ENCODE peak calls at places on chromosomes 2 and 18, in five cellular contexts. Q is aorta, R is adipocyte, Z is AG04449, N is fibroblast of pulmonary artery. P is an unnamed sample.

GRCh38 chr2:218290316-218291261 is 1.7 kb downstream of the TMBIM1 start:
- DNase-seq in Q (no peak), R (no peak), Z (no peak), N (no peak), P (no peak)

GRCh38 chr2:207143474-207144190 is 22.1 kb downstream of the KLF7 start:
- DNase-seq in Q (peak), R (peak), Z (no peak), N (peak), P (no peak)

GRCh38 chr2:68931799-68932198 is 20.9 kb downstream of the GKN2 start:
- DNase-seq in Q (no peak), R (peak), Z (peak), N (peak), P (peak)

GRCh38 chr2:172489682-172490081 is 62.3 kb downstream of the ITGA6 start:
- DNase-seq in Q (no peak), R (peak), Z (peak), N (peak), P (no peak)

GRCh38 chr2:201628545-201628944 is 14.8 kb downstream of the TMEM237 start:
- DNase-seq in Q (no peak), R (no peak), Z (no peak), N (no peak), P (no peak)

GRCh38 chr2:233418761-233419625 is 64.7 kb downstream of the DGKD start:
- DNase-seq in Q (peak), R (peak), Z (no peak), N (peak), P (peak)

GRCh38 chr2:183010112-183010511 is 28.1 kb downstream of the NCKAP1 start:
- DNase-seq in Q (no peak), R (peak), Z (no peak), N (peak), P (peak)

GRCh38 chr2:19371996-19372582 is 13.7 kb upstream of the OSR1 start:
- DNase-seq in Q (no peak), R (no peak), Z (no peak), N (no peak), P (no peak)

GRCh38 chr2:101396352-101396717 is 9.0 kb upstream of the CREG2 start:
- DNase-seq in Q (no peak), R (peak), Z (peak), N (peak), P (peak)

GRCh38 chr2:40851661-40852060 is 399.8 kb upstream of the SLC8A1 start:
- DNase-seq in Q (no peak), R (no peak), Z (no peak), N (no peak), P (no peak)

GRCh38 chr2:168118733-168119518 is 128.5 kb downstream of the STK39 start:
- DNase-seq in Q (no peak), R (peak), Z (peak), N (peak), P (peak)

GRCh38 chr2:160489096-160489495 is 4.5 kb downstream of the RBMS1 start:
- DNase-seq in Q (no peak), R (no peak), Z (no peak), N (no peak), P (no peak)

GRCh38 chr2:192328297-192328696 is 133.6 kb upstream of the TMEFF2 start:
- DNase-seq in Q (no peak), R (no peak), Z (no peak), N (no peak), P (no peak)

GRCh38 chr2:60707750-60708371 is 48.2 kb upstream of the PAPOLG start:
- DNase-seq in Q (no peak), R (peak), Z (no peak), N (peak), P (no peak)

GRCh38 chr2:45879406-45879805 is 227.9 kb downstream of the PRKCE start:
- DNase-seq in Q (no peak), R (no peak), Z (no peak), N (no peak), P (no peak)

GRCh38 chr2:169767243-169767888 is 31.3 kb upstream of the SSB start:
- DNase-seq in Q (peak), R (peak), Z (no peak), N (peak), P (no peak)

GRCh38 chr2:69122271-69122670 is 109.3 kb downstream of the ANTXR1 start:
- DNase-seq in Q (no peak), R (peak), Z (no peak), N (peak), P (peak)

GRCh38 chr2:26778076-26778475 is 7.8 kb upstream of the CENPA start:
- DNase-seq in Q (no peak), R (no peak), Z (no peak), N (no peak), P (no peak)

GRCh38 chr2:106269591-106270291 is 75.6 kb upstream of the UXS1 start:
- DNase-seq in Q (peak), R (no peak), Z (no peak), N (no peak), P (no peak)

GRCh38 chr2:240161087-240161750 is 20.8 kb upstream of the OTOS start:
- DNase-seq in Q (peak), R (no peak), Z (no peak), N (no peak), P (no peak)

GRCh38 chr2:9167718-9168657 is 38.6 kb upstream of the ASAP2 start:
- DNase-seq in Q (no peak), R (no peak), Z (no peak), N (no peak), P (no peak)

GRCh38 chr2:73970850-73971471 is 13.7 kb upstream of the TET3 start:
- DNase-seq in Q (peak), R (no peak), Z (no peak), N (peak), P (no peak)

GRCh38 chr2:37201766-37202165 is 5.5 kb downstream of the CEBPZOS start:
- DNase-seq in Q (no peak), R (no peak), Z (no peak), N (no peak), P (no peak)

GRCh38 chr2:51717318-51717717 is 685.4 kb upstream of the NRXN1 start:
- DNase-seq in Q (no peak), R (peak), Z (peak), N (peak), P (peak)

GRCh38 chr2:37366773-37367172 is 22.3 kb downstream of the QPCT start:
- DNase-seq in Q (no peak), R (no peak), Z (no peak), N (no peak), P (no peak)

GRCh38 chr18:45974088-45974536 is 7.0 kb upstream of the EPG5 start:
- DNase-seq in Q (peak), R (peak), Z (peak), N (peak), P (no peak)

GRCh38 chr2:219507555-219508443 is 6.5 kb upstream of the ASIC4 start:
- DNase-seq in Q (no peak), R (no peak), Z (no peak), N (no peak), P (no peak)

GRCh38 chr2:39696838-39697237 is 31.1 kb downstream of the TMEM178A start:
- DNase-seq in Q (no peak), R (peak), Z (peak), N (peak), P (peak)

GRCh38 chr2:183227191-183227590 is 102.9 kb downstream of the NUP35 start:
- DNase-seq in Q (no peak), R (no peak), Z (no peak), N (no peak), P (no peak)

GRCh38 chr2:231039294-231039664 is 2.0 kb downstream of the C2orf72 start:
- DNase-seq in Q (no peak), R (no peak), Z (no peak), N (no peak), P (no peak)

GRCh38 chr18:32483002-32483401 is 12.3 kb upstream of the GAREM1 start:
- DNase-seq in Q (no peak), R (no peak), Z (no peak), N (no peak), P (no peak)

GRCh38 chr18:61991836-61992235 is 99.0 kb upstream of the RNF152 start:
- DNase-seq in Q (no peak), R (peak), Z (no peak), N (no peak), P (no peak)

GRCh38 chr2:54599914-54600313 is 123.5 kb upstream of the EML6 start:
- DNase-seq in Q (peak), R (peak), Z (no peak), N (no peak), P (no peak)

GRCh38 chr2:133600231-133600630 is 32.0 kb upstream of the NCKAP5 start:
- DNase-seq in Q (no peak), R (no peak), Z (no peak), N (no peak), P (no peak)

GRCh38 chr2:181781082-181781786 is 100.9 kb upstream of the NEUROD1 start:
- DNase-seq in Q (no peak), R (no peak), Z (no peak), N (no peak), P (no peak)

GRCh38 chr2:200635251-200635650 is 49.4 kb downstream of the AOX1 start:
- DNase-seq in Q (no peak), R (no peak), Z (no peak), N (peak), P (peak)

GRCh38 chr2:165627463-165627862 is 158.0 kb downstream of the CSRNP3 start:
- DNase-seq in Q (no peak), R (no peak), Z (peak), N (peak), P (peak)

DNA sequence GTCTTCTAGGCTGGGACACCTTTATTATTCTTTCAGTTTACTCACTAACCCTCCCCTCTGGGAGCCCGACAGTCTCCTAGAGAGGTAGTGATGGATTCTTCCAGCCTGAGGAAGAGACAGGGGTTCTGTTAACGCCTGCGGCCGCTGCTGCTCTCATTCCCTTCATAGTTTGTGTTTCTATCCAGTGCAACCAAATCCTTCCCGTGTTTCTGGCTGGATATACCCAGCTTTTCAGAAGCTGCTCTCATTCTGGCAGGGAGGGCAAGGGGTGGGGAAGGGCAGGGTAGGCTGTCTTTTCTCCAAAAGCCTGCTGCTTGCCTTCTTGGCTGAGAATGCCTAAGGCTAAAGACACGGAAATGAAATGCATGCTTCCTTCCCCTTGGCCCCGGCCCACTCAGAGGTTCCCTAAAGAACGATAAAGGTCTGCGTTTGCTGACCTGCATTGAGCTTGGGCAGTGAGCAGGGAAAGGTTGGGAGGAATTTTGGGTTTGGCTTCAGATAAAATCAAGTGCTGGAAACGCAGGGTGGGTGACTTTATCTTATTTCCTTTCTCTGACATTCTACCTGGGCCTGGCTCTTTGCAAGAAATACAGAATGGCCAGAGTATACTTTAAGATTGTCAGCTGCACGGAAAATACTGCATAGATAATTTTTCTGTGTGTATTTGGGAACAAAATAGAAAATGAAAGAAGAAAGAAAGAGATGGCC is 390.9 kb downstream of the NBAS start:
- DNase-seq in Q (no peak), R (peak), Z (no peak), N (peak), P (peak)
- H3K4me3 ChIP-seq in Q (no peak), R (peak), Z (peak), N (peak), P (peak)

GRCh38 chr2:179560257-179560735 is 295.7 kb upstream of the SESTD1 start:
- DNase-seq in Q (no peak), R (no peak), Z (no peak), N (no peak), P (no peak)
- H3K4me3 ChIP-seq in Q (no peak), R (no peak), Z (no peak), N (no peak), P (no peak)

GRCh38 chr2:43778233-43778632 is 4.4 kb downstream of the DYNC2LI1 start:
- DNase-seq in Q (no peak), R (no peak), Z (no peak), N (no peak), P (no peak)

GRCh38 chr2:43773876-43774613 is at the start of gene DYNC2LI1:
- DNase-seq in Q (peak), R (peak), Z (peak), N (peak), P (peak)

GRCh38 chr2:43777306-43777926 is 3.6 kb downstream of the DYNC2LI1 start:
- DNase-seq in Q (no peak), R (no peak), Z (no peak), N (no peak), P (no peak)

GRCh38 chr2:43776317-43776716 is 2.5 kb downstream of the DYNC2LI1 start:
- DNase-seq in Q (no peak), R (no peak), Z (no peak), N (no peak), P (no peak)

DNA sequence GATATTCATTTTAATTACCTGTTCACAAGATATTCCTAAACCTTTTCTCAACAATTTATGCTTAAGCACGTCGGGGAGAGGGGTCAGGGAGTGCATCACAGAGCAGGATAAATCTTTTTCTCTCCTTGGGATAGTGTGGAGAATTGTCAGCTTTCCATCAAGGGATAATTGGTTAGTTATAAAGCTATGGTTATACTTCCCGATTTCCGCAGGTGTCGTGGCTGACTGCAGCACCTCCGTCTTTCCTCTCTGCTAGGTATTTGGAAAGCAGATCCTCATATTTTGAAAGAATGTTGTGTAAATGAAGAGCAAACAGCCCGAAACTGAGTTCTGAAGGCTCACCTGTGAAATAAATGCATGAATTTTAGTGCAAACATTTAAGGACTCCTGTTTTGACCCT is 778 bp downstream of the DYNC2LI1 start:
- DNase-seq in Q (no peak), R (no peak), Z (no peak), N (no peak), P (no peak)
- H3K4me3 ChIP-seq in Q (peak), R (peak), Z (peak), N (peak), P (peak)

DNA sequence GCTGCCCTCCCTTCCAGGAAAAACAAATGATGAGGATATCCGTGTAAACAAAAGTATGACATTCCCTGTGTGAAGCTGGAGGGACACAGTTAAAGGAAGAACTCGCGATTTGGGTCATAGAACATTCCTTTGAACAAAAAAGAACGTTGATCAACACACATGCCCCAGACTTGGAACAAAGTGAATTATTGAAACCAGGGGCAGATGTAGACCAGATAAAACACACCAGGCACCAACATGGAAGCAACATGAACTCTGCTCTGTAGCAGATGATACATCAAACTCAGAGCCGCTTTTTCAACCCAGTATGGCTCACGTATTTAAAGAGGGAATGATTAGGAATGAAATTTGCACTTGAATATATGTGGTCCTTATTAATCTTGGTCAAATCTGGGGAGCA is 206.5 kb downstream of the TMEM182 start:
- DNase-seq in Q (no peak), R (no peak), Z (no peak), N (no peak), P (no peak)
- H3K4me3 ChIP-seq in Q (no peak), R (no peak), Z (no peak), N (no peak), P (no peak)

GRCh38 chr2:203861197-203861596 is 6.4 kb upstream of the CTLA4 start:
- DNase-seq in Q (no peak), R (no peak), Z (no peak), N (no peak), P (no peak)
- H3K4me3 ChIP-seq in Q (no peak), R (no peak), Z (no peak), N (no peak), P (no peak)

GRCh38 chr18:9642799-9643445 is 28.6 kb upstream of the PPP4R1 start:
- DNase-seq in Q (no peak), R (peak), Z (no peak), N (no peak), P (no peak)
- H3K4me3 ChIP-seq in Q (no peak), R (peak), Z (no peak), N (no peak), P (no peak)

GRCh38 chr2:120709608-120710041 is 26.0 kb upstream of the GLI2 start:
- DNase-seq in Q (no peak), R (no peak), Z (no peak), N (no peak), P (peak)
- H3K4me3 ChIP-seq in Q (no peak), R (no peak), Z (no peak), N (no peak), P (no peak)

GRCh38 chr2:58206785-58207184 is 34.3 kb downstream of the FANCL start:
- DNase-seq in Q (no peak), R (no peak), Z (no peak), N (no peak), P (no peak)

GRCh38 chr2:58207189-58207588 is 33.9 kb downstream of the FANCL start:
- DNase-seq in Q (no peak), R (no peak), Z (no peak), N (no peak), P (no peak)

GRCh38 chr2:58202409-58202808 is 38.7 kb downstream of the FANCL start:
- DNase-seq in Q (no peak), R (peak), Z (no peak), N (no peak), P (no peak)

GRCh38 chr2:58203018-58203417 is 38.1 kb downstream of the FANCL start:
- DNase-seq in Q (no peak), R (no peak), Z (no peak), N (no peak), P (no peak)

DNA sequence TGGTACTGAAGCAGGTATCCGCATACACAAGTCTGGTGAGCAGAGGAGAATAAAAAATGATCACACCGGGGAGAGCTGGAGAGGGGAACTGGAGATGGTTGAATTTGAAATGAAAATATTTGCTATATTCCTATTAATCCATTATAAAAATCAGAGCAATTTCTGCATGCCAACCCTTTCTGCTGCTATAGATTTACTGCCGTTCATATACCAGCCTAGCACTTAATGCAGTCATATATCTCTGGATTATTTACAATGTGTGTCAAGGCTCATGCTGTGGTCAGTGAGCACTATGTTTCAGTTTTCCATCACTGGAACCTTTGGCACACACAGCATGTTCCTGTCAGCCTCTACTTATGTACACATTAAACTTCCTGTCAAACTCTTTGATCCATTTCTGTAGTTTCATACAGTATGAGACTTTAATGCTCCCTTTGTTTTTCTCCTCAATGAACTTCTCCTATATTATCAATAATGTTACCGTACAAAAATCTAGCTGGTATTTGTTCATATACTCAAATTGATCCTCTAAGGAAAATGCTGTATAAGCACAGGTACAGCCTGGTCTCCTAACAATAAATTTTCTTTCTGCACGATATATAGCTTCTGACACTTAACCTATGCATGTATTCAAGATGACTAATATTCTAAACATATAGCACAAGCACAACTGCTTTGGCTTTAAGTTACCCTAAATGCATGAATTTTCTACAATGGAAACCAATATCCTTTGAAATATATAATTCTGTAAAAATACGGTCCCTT is 36.7 kb downstream of the FANCL start:
- DNase-seq in Q (no peak), R (no peak), Z (no peak), N (no peak), P (peak)
- H3K4me3 ChIP-seq in Q (no peak), R (no peak), Z (no peak), N (no peak), P (no peak)

P was measured in skeletal muscle cell.